ENCODE peak calls at places on chromosomes 11 and 22, in ten cellular contexts. J is lung; L is small intestine; U is CD8-positive, alpha-beta memory T cell; F is keratinocyte; T is naive thymus-derived CD4-positive, alpha-beta T cell; C is thoracic aorta; B is tibial artery; D is A549; M is PC-3. N is an unnamed sample. For H3K9me3, the result is how much of the 10 kb centered on the place peaks cover.

GRCh38 chr11:108144615-108145014 is 23.2 kb downstream of the ACAT1 start:
- DNase-seq in J (no peak), L (no peak), U (no peak), F (no peak), T (no peak), C (no peak), B (no peak), D (no peak), M (no peak), N (no peak)

GRCh38 chr11:105298630-105299029 is 159.1 kb upstream of the CARD18 start:
- DNase-seq in J (no peak), L (no peak), U (no peak), F (no peak), T (no peak), C (no peak), B (no peak), D (no peak), M (peak), N (no peak)

GRCh38 chr11:61815790-61816735 is 740 bp downstream of the FADS1 start:
- DNase-seq in J (peak), L (peak), U (peak), F (no peak), T (peak), C (peak), B (peak), D (peak), M (peak), N (peak)

GRCh38 chr11:91396243-91397133 is 828.1 kb upstream of the FAT3 start:
- DNase-seq in J (no peak), L (peak), U (no peak), F (no peak), T (no peak), C (no peak), B (no peak), D (peak), M (peak), N (no peak)

GRCh38 chr22:40534379-40535188 is 101.9 kb downstream of the MRTFA start:
- DNase-seq in J (no peak), L (no peak), U (no peak), F (no peak), T (no peak), C (no peak), B (no peak), D (no peak), M (peak), N (peak)

GRCh38 chr11:7522106-7522505 is 8.3 kb downstream of the PPFIBP2 start:
- DNase-seq in J (no peak), L (no peak), U (no peak), F (no peak), T (no peak), C (no peak), B (no peak), D (no peak), M (no peak), N (no peak)

GRCh38 chr11:113563766-113564165 is 88.6 kb upstream of the DRD2 start:
- DNase-seq in J (no peak), L (peak), U (no peak), F (no peak), T (no peak), C (no peak), B (no peak), D (no peak), M (peak), N (no peak)

GRCh38 chr22:27747396-27748256 is 53.9 kb downstream of the MN1 start:
- DNase-seq in J (no peak), L (no peak), U (no peak), F (no peak), T (no peak), C (no peak), B (peak), D (no peak), M (no peak), N (no peak)

GRCh38 chr11:59918494-59918893 is 19.7 kb upstream of the OOSP1 start:
- DNase-seq in J (no peak), L (no peak), U (no peak), F (no peak), T (no peak), C (no peak), B (no peak), D (no peak), M (peak), N (peak)

GRCh38 chr11:126058090-126058489 is 4.6 kb downstream of the CDON start:
- DNase-seq in J (no peak), L (no peak), U (no peak), F (no peak), T (no peak), C (no peak), B (no peak), D (no peak), M (no peak), N (no peak)

GRCh38 chr22:33553493-33553892 is 366.8 kb downstream of the LARGE1 start:
- DNase-seq in J (no peak), L (no peak), U (no peak), F (no peak), T (no peak), C (no peak), B (no peak), D (no peak), M (no peak), N (no peak)

GRCh38 chr22:22901578-22902218 is 14.1 kb downstream of the IGLL5 start:
- DNase-seq in J (no peak), L (no peak), U (no peak), F (no peak), T (no peak), C (no peak), B (no peak), D (no peak), M (no peak), N (no peak)

GRCh38 chr22:19719055-19719482 is 4.3 kb upstream of the GP1BB start:
- DNase-seq in J (no peak), L (no peak), U (no peak), F (no peak), T (no peak), C (no peak), B (no peak), D (no peak), M (no peak), N (no peak)

GRCh38 chr22:47386812-47387510 is 624.5 kb downstream of the TBC1D22A start:
- DNase-seq in J (no peak), L (no peak), U (no peak), F (no peak), T (no peak), C (no peak), B (no peak), D (no peak), M (no peak), N (no peak)
- H3K9me3 ChIP-seq in J (under half), L (under half), U (under half), F (under half), T (under half), C (under half), B (under half), D (under half), M (under half), N (under half)

GRCh38 chr22:48563118-48563965 is 1264.3 kb downstream of the BRD1 start:
- DNase-seq in J (no peak), L (no peak), U (no peak), F (no peak), T (no peak), C (no peak), B (no peak), D (no peak), M (no peak), N (no peak)
- H3K9me3 ChIP-seq in J (under half), L (under half), U (under half), F (under half), T (under half), C (under half), B (under half), D (under half), M (under half), N (under half)

DNA sequence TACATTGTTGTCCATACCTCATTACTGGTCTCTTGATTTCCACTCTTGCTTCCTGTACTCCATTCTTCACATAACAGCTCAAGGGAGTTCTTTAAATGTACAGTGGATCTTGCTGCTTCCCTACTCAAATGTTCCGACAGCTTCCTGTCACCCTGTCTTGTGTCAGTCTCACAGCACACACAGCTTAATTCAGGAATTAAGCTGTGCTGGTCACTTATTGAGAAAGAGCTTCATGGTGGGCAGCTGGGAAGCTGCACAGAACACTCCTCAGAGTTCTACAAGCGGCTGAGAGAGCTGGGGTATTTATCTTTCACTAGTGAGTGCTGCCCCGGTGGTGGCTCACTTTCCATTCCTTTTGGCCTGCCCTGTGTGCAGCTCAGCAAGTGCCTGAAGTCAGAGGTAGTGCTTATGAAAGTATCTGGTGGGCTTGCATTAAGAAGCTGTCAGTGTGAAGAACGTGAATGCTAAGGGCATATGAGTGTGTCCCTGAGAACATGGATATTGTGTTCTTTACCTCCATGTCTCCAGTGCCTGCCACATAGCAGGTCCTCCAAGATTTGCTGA is 48.7 kb downstream of the KCNQ1OT1 start:
- DNase-seq in J (no peak), L (no peak), U (no peak), F (no peak), T (no peak), C (no peak), B (no peak), D (no peak), M (no peak), N (no peak)
- H3K9me3 ChIP-seq in J (under half), L (under half), U (under half), F (under half), T (under half), C (half or more), B (half or more), D (half or more), M (under half), N (under half)

GRCh38 chr22:49553518-49554295 is 274.0 kb downstream of the BRD1 start:
- DNase-seq in J (no peak), L (no peak), U (no peak), F (no peak), T (no peak), C (no peak), B (peak), D (no peak), M (peak), N (no peak)

GRCh38 chr22:49553076-49553475 is 274.6 kb downstream of the BRD1 start:
- DNase-seq in J (no peak), L (no peak), U (no peak), F (no peak), T (no peak), C (no peak), B (peak), D (no peak), M (no peak), N (no peak)

GRCh38 chr22:49554741-49555140 is 272.9 kb downstream of the BRD1 start:
- DNase-seq in J (no peak), L (no peak), U (no peak), F (no peak), T (no peak), C (no peak), B (peak), D (no peak), M (no peak), N (no peak)

GRCh38 chr22:49555526-49555925 is 272.1 kb downstream of the BRD1 start:
- DNase-seq in J (no peak), L (no peak), U (no peak), F (no peak), T (no peak), C (no peak), B (peak), D (no peak), M (no peak), N (no peak)

GRCh38 chr22:49554296-49554625 is 273.4 kb downstream of the BRD1 start:
- DNase-seq in J (no peak), L (no peak), U (no peak), F (no peak), T (no peak), C (no peak), B (no peak), D (no peak), M (no peak), N (no peak)
- H3K9me3 ChIP-seq in J (under half), L (under half), U (under half), F (under half), T (under half), C (under half), B (under half), D (under half), M (under half), N (under half)

GRCh38 chr11:132463941-132464340 is 1068.4 kb downstream of the OPCML start:
- DNase-seq in J (no peak), L (no peak), U (no peak), F (no peak), T (no peak), C (no peak), B (no peak), D (no peak), M (no peak), N (no peak)
- H3K9me3 ChIP-seq in J (under half), L (under half), U (under half), F (under half), T (under half), C (under half), B (under half), D (under half), M (under half), N (under half)

GRCh38 chr22:45309422-45310227 is at the start of gene FAM118A:
- DNase-seq in J (peak), L (peak), U (peak), F (no peak), T (peak), C (peak), B (peak), D (peak), M (peak), N (peak)
- H3K9me3 ChIP-seq in J (under half), L (under half), U (under half), F (under half), T (under half), C (under half), B (under half), D (under half), M (under half), N (under half)

DNA sequence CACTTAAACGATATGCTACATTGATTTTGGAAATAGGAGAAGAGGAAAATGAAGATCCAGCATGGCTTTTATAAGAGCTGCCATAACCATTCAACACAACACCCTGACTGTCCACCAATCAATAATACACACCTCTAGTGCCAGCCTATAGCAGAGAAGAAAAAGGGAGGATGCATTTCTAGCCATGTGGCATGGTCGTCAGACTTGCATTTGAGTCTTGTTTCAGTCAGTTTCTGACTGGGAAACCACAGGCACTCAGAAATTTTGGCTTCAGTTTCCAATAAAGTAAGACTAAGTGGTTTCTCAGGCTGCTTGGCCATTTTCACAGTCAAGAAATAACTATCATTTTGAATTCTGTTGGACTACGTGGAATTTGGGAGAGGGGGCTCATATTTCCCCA is 523.5 kb upstream of the LRRC4C start:
- DNase-seq in J (no peak), L (no peak), U (no peak), F (no peak), T (no peak), C (no peak), B (no peak), D (no peak), M (no peak), N (no peak)
- H3K9me3 ChIP-seq in J (under half), L (under half), U (under half), F (under half), T (under half), C (under half), B (under half), D (under half), M (under half), N (under half)

DNA sequence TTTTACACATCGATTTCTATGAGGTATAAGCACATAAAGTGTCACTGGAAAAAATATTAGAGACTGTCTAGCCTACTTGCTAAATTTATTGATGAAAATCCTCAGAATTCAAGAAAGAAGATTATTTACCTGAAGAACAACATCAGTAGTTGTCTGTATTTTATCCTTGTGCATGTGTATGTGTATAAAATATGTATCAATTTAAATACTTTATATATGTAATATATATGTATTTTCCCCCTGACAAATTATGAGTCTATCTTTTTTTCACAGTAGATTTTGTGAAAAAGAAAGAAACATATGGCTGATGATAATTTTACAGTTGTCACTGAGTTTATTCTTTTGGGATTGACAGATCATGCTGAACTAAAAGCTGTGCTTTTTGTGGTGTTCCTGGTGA is at the start of gene OR5J2:
- DNase-seq in J (no peak), L (no peak), U (no peak), F (no peak), T (no peak), C (no peak), B (no peak), D (no peak), M (no peak), N (no peak)
- H3K9me3 ChIP-seq in J (under half), L (under half), U (under half), F (under half), T (under half), C (under half), B (under half), D (under half), M (under half), N (under half)

DNA sequence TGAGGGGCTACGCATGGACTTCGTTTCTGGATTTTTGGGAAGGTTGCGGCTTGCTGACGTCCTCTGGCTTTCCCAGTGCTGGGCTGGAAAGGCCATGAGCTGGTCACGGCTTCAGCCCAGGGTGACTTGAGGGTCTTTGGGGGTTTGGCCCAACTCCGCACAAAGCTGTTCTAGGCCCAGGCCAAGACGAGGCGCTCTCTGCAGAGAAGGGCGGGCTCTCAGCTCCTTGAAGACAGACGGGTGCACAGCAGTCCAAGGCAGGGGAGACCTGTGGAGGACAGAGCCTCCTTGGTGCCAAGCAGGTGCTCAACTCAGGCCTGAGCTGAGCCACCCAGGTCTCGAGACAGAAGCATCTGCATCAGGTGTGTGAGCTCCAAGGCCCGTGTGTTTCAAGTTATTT is 1003.7 kb downstream of the BRD1 start:
- DNase-seq in J (no peak), L (no peak), U (no peak), F (no peak), T (no peak), C (no peak), B (peak), D (no peak), M (no peak), N (no peak)
- H3K9me3 ChIP-seq in J (under half), L (under half), U (under half), F (under half), T (under half), C (under half), B (under half), D (under half), M (under half), N (under half)

GRCh38 chr11:50187220-50187619 is 154.5 kb downstream of the OR4C45 start:
- DNase-seq in J (no peak), L (no peak), U (no peak), F (no peak), T (no peak), C (no peak), B (no peak), D (no peak), M (no peak), N (no peak)
- H3K9me3 ChIP-seq in J (under half), L (under half), U (under half), F (under half), T (under half), C (under half), B (under half), D (under half), M (under half), N (under half)

N was measured in MG63.